ENCODE peak calls at places on chromosomes 16 and 17, in four cellular contexts. P, A, L and Z are unnamed samples.

GRCh38 chr16:49130397-49130796 is 151.2 kb downstream of the CBLN1 start:
- DNase-seq in A (no peak), P (no peak), L (no peak), Z (no peak)

GRCh38 chr17:82031885-82032627 is 578 bp downstream of the RAC3 start:
- DNase-seq in L (no peak), A (peak), P (no peak), Z (peak)

GRCh38 chr16:53817117-53817516 is 113.2 kb downstream of the FTO start:
- DNase-seq in A (no peak), L (no peak), P (no peak), Z (no peak)

GRCh38 chr16:79595916-79596450 is 4.6 kb downstream of the MAF start:
- DNase-seq in L (no peak), A (no peak), P (no peak), Z (no peak)

GRCh38 chr17:21283482-21284318 is 811 bp upstream of the MAP2K3 start:
- DNase-seq in L (no peak), P (no peak), A (no peak), Z (peak)

GRCh38 chr16:637081-638018 is 1.2 kb upstream of the METTL26 start:
- DNase-seq in A (peak), P (peak), L (no peak), Z (peak)

GRCh38 chr17:50212121-50212843 is 10.9 kb upstream of the COL1A1 start:
- DNase-seq in L (no peak), A (peak), P (no peak), Z (no peak)

GRCh38 chr17:50175035-50175788 is 9.4 kb downstream of the SGCA start:
- DNase-seq in P (no peak), L (no peak), A (no peak), Z (no peak)

GRCh38 chr17:67995568-67996191 is 589 bp downstream of the C17orf58 start:
- DNase-seq in P (no peak), L (no peak), A (no peak), Z (peak)

GRCh38 chr17:78996781-78997201 is 12.8 kb downstream of the CANT1 start:
- DNase-seq in A (no peak), L (no peak), P (no peak), Z (no peak)

GRCh38 chr17:32671891-32672290 is 185.1 kb downstream of the CDK5R1 start:
- DNase-seq in P (no peak), A (no peak), L (no peak), Z (no peak)

GRCh38 chr17:9529033-9529748 is 46.4 kb downstream of the STX8 start:
- DNase-seq in L (no peak), P (peak), A (peak), Z (no peak)

GRCh38 chr17:37527249-37527851 is 37.7 kb downstream of the DUSP14 start:
- DNase-seq in A (peak), P (peak), L (no peak), Z (no peak)

GRCh38 chr17:16255481-16255901 is 38.5 kb downstream of the PIGL start:
- DNase-seq in P (peak), L (no peak), A (no peak), Z (no peak)

GRCh38 chr16:414395-415169 is 10.9 kb upstream of the RAB11FIP3 start:
- DNase-seq in L (no peak), A (no peak), P (no peak), Z (no peak)

GRCh38 chr17:8189041-8189710 is 804 bp downstream of the BORCS6 start:
- DNase-seq in L (no peak), P (no peak), A (no peak), Z (no peak)

GRCh38 chr16:21301168-21301894 is 23.2 kb upstream of the CRYM start:
- DNase-seq in P (peak), A (peak), L (peak), Z (peak)

GRCh38 chr17:13593757-13594156 is 8.0 kb downstream of the HS3ST3A1 start:
- DNase-seq in P (peak), A (no peak), L (no peak), Z (no peak)

GRCh38 chr17:8173056-8173870 is 2.9 kb downstream of the TMEM107 start:
- DNase-seq in A (peak), L (peak), P (peak), Z (peak)

GRCh38 chr16:3508736-3509135 is 7.9 kb downstream of the CLUAP1 start:
- DNase-seq in L (no peak), A (no peak), P (no peak), Z (no peak)

GRCh38 chr16:3498988-3499387 is 1.8 kb upstream of the CLUAP1 start:
- DNase-seq in A (no peak), L (no peak), P (no peak), Z (no peak)

GRCh38 chr16:3501783-3502400 is 1.1 kb downstream of the CLUAP1 start:
- DNase-seq in A (no peak), L (no peak), P (no peak), Z (no peak)

GRCh38 chr16:3497771-3498170 is 2.5 kb upstream of the C16orf90 start:
- DNase-seq in L (no peak), A (no peak), P (no peak), Z (no peak)

GRCh38 chr16:3503513-3503912 is 2.7 kb downstream of the CLUAP1 start:
- DNase-seq in P (no peak), A (no peak), L (no peak), Z (no peak)
- TF ChIP-seq ETV6 in P (no peak), A (no peak), L (no peak), Z (no peak)

GRCh38 chr17:80443498-80443897 is 28.5 kb downstream of the ENDOV start:
- DNase-seq in L (no peak), P (no peak), A (no peak), Z (no peak)
- TF ChIP-seq ETV6 in L (no peak), P (no peak), A (no peak), Z (no peak)

GRCh38 chr16:30741461-30741914 is 6.7 kb upstream of the PHKG2 start:
- DNase-seq in A (no peak), P (peak), L (no peak), Z (no peak)
- TF ChIP-seq ETV6 in A (no peak), P (no peak), L (no peak), Z (no peak)

GRCh38 chr16:83689385-83689831 is 118.4 kb upstream of the HSBP1 start:
- DNase-seq in A (no peak), P (no peak), L (peak), Z (no peak)
- TF ChIP-seq ETV6 in A (no peak), P (no peak), L (no peak), Z (no peak)

DNA sequence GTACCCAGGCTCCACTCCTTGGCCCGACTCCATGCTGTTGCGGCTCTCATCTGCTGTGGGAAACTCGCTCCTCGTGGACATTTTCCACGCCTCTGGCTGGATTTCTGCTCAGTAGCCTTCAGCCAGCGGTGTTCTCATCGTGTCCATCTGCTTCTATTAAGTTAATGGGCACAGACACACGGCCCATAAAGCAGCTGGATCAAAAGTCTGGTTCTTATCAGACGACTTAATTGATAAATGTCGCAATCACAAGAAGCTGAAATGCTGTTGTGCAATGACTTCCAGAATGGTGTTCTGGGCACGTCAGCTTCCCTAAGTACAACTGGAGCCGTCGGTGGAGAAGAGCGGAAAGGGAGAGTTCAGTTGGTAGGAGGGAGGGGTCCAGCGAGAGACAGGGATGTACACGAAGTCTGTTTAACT is 211.7 kb upstream of the CHMP6 start:
- DNase-seq in L (no peak), P (no peak), A (no peak), Z (no peak)
- TF ChIP-seq ETV6 in L (no peak), P (no peak), A (no peak), Z (no peak)

DNA sequence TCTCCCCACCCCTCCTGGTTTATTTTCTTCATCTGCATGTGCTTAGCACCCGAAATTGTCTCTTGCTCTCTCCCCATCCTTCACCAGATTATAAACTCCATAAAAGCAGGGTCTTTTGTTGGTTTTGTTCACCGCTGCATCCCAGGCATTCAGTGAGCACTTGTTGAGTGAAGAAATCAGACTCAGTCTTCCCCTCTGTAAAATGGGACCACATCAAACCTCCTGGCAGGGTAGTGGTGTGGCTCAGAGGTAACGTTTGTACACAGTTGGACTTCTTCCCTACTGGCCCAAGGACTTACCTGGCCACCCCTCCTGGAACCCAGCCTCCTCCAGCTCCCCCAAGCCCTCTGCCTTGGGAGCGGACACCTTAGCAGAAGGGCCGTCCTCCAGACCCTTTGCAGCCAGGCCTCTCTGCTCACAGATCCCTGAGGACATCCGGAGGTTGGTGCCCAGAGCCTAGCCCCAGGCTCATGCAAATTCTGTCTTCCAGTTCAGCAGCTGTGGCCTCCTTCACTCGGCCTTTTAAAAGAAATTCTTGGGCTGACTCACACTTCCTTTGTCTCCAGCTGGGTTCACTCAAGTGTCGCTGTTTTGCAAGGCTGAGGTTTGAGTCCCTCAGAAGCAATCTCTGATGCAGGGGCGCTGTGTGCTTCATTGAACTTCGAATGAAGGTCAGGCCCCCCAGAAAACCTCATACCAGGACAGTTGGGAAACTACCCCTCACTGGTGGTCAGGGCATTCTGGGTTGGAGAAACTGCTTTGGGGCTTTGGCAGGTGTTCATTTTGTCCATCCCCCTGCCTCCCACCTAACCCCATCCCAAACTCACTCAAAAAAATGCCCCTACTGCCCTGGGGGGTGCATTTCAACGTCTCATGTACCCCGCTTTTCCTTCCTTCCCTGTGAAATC is 16.8 kb upstream of the RMI2 start:
- DNase-seq in L (peak), P (no peak), A (no peak), Z (peak)
- TF ChIP-seq ETV6 in L (peak), P (no peak), A (no peak), Z (peak)

GRCh38 chr17:80107231-80108021 is 6.0 kb downstream of the GAA start:
- DNase-seq in P (no peak), L (no peak), A (no peak), Z (peak)

GRCh38 chr17:80105762-80106161 is 4.4 kb downstream of the GAA start:
- DNase-seq in P (no peak), L (no peak), A (peak), Z (no peak)

GRCh38 chr17:80108321-80108971 is 7.1 kb downstream of the GAA start:
- DNase-seq in A (no peak), L (no peak), P (no peak), Z (peak)

GRCh38 chr17:80106176-80106575 is 4.8 kb downstream of the GAA start:
- DNase-seq in A (no peak), L (no peak), P (no peak), Z (no peak)

GRCh38 chr17:80106751-80107150 is 5.4 kb downstream of the GAA start:
- DNase-seq in P (no peak), A (no peak), L (no peak), Z (no peak)
- TF ChIP-seq ETV6 in P (no peak), A (no peak), L (no peak), Z (no peak)

DNA sequence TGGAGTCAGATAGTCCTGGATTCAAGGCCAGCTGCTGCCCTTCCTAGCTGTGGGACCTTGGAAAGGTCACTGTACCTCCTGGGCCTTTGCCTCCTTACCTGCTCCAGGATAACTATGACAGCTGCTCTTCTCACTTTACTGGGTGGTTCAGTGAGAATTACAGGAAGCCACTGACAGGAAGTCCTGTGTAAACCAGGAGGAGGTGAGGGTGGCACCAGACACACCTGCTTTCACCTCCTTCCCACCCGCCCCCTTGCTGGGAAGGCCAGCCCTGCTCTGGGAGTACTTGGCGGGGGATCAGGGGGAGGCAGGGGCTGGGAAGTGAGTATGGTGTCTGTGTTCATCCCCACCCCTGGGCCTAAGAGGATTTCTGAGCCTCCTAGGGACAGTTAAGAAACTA is 42.6 kb downstream of the CPNE2 start:
- DNase-seq in P (no peak), L (no peak), A (no peak), Z (no peak)
- TF ChIP-seq ETV6 in P (no peak), L (no peak), A (no peak), Z (no peak)